ENCODE peak calls at places on chromosome 16, in ten cellular contexts. One of them, this sample, is unnamed.

GRCh38 chr16:47644661-47645060 is 183.5 kb downstream of the PHKB start:
- DNase-seq in tibial nerve: no peak
- DNase-seq in aorta: no peak
- DNase-seq in body of pancreas: no peak
- DNase-seq in lower lobe of right lung: no peak
- DNase-seq in ascending aorta: no peak
- DNase-seq in colonic mucosa: no peak
- DNase-seq in GM23338: no peak
- DNase-seq in CD4-positive, alpha-beta memory T cell: no peak
- DNase-seq in cardiac muscle cell: no peak
- DNase-seq in this sample: no peak

GRCh38 chr16:88284626-88285513 is 97.9 kb upstream of the ZNF469 start:
- DNase-seq in tibial nerve: no peak
- DNase-seq in aorta: peak
- DNase-seq in body of pancreas: no peak
- DNase-seq in lower lobe of right lung: peak
- DNase-seq in ascending aorta: no peak
- DNase-seq in colonic mucosa: no peak
- DNase-seq in GM23338: no peak
- DNase-seq in CD4-positive, alpha-beta memory T cell: no peak
- DNase-seq in cardiac muscle cell: no peak
- DNase-seq in this sample: no peak

GRCh38 chr16:29736764-29737163 is 9.0 kb downstream of the C16orf54 start:
- DNase-seq in tibial nerve: no peak
- DNase-seq in aorta: peak
- DNase-seq in body of pancreas: no peak
- DNase-seq in lower lobe of right lung: no peak
- DNase-seq in ascending aorta: no peak
- DNase-seq in colonic mucosa: peak
- DNase-seq in GM23338: no peak
- DNase-seq in CD4-positive, alpha-beta memory T cell: no peak
- DNase-seq in cardiac muscle cell: no peak
- DNase-seq in this sample: no peak

GRCh38 chr16:89357055-89357454 is 133.3 kb downstream of the ANKRD11 start:
- DNase-seq in tibial nerve: no peak
- DNase-seq in aorta: peak
- DNase-seq in body of pancreas: no peak
- DNase-seq in lower lobe of right lung: no peak
- DNase-seq in ascending aorta: no peak
- DNase-seq in colonic mucosa: no peak
- DNase-seq in GM23338: peak
- DNase-seq in CD4-positive, alpha-beta memory T cell: no peak
- DNase-seq in cardiac muscle cell: no peak
- DNase-seq in this sample: no peak

GRCh38 chr16:28259091-28259780 is 33.1 kb upstream of the SBK1 start:
- DNase-seq in tibial nerve: no peak
- DNase-seq in aorta: no peak
- DNase-seq in body of pancreas: no peak
- DNase-seq in lower lobe of right lung: no peak
- DNase-seq in ascending aorta: no peak
- DNase-seq in colonic mucosa: no peak
- DNase-seq in GM23338: no peak
- DNase-seq in CD4-positive, alpha-beta memory T cell: no peak
- DNase-seq in cardiac muscle cell: no peak
- DNase-seq in this sample: no peak

GRCh38 chr16:79862601-79863000 is 262.1 kb upstream of the MAF start:
- DNase-seq in tibial nerve: no peak
- DNase-seq in aorta: no peak
- DNase-seq in body of pancreas: no peak
- DNase-seq in lower lobe of right lung: no peak
- DNase-seq in ascending aorta: no peak
- DNase-seq in colonic mucosa: no peak
- DNase-seq in GM23338: no peak
- DNase-seq in CD4-positive, alpha-beta memory T cell: no peak
- DNase-seq in cardiac muscle cell: no peak
- DNase-seq in this sample: no peak

GRCh38 chr16:64364894-64365293 is 757.0 kb downstream of the CDH11 start:
- DNase-seq in tibial nerve: no peak
- DNase-seq in aorta: no peak
- DNase-seq in body of pancreas: no peak
- DNase-seq in lower lobe of right lung: no peak
- DNase-seq in ascending aorta: no peak
- DNase-seq in colonic mucosa: no peak
- DNase-seq in GM23338: no peak
- DNase-seq in CD4-positive, alpha-beta memory T cell: no peak
- DNase-seq in cardiac muscle cell: no peak
- DNase-seq in this sample: no peak

GRCh38 chr16:49543315-49543946 is 169.8 kb downstream of the C16orf78 start:
- DNase-seq in tibial nerve: no peak
- DNase-seq in aorta: peak
- DNase-seq in body of pancreas: no peak
- DNase-seq in lower lobe of right lung: no peak
- DNase-seq in ascending aorta: no peak
- DNase-seq in colonic mucosa: peak
- DNase-seq in GM23338: peak
- DNase-seq in CD4-positive, alpha-beta memory T cell: no peak
- DNase-seq in cardiac muscle cell: peak
- DNase-seq in this sample: no peak

GRCh38 chr16:17177242-17177967 is 293.4 kb downstream of the XYLT1 start:
- DNase-seq in tibial nerve: no peak
- DNase-seq in aorta: no peak
- DNase-seq in body of pancreas: no peak
- DNase-seq in lower lobe of right lung: no peak
- DNase-seq in ascending aorta: no peak
- DNase-seq in colonic mucosa: no peak
- DNase-seq in GM23338: no peak
- DNase-seq in CD4-positive, alpha-beta memory T cell: no peak
- DNase-seq in cardiac muscle cell: no peak
- DNase-seq in this sample: no peak

GRCh38 chr16:4298761-4299522 is 16.9 kb upstream of the GLIS2 start:
- DNase-seq in tibial nerve: no peak
- DNase-seq in aorta: peak
- DNase-seq in body of pancreas: no peak
- DNase-seq in lower lobe of right lung: peak
- DNase-seq in ascending aorta: no peak
- DNase-seq in colonic mucosa: peak
- DNase-seq in GM23338: peak
- DNase-seq in CD4-positive, alpha-beta memory T cell: no peak
- DNase-seq in cardiac muscle cell: peak
- DNase-seq in this sample: peak

GRCh38 chr16:77307764-77308561 is 108.8 kb downstream of the SYCE1L start:
- DNase-seq in tibial nerve: no peak
- DNase-seq in aorta: no peak
- DNase-seq in body of pancreas: no peak
- DNase-seq in lower lobe of right lung: no peak
- DNase-seq in ascending aorta: no peak
- DNase-seq in colonic mucosa: no peak
- DNase-seq in GM23338: no peak
- DNase-seq in CD4-positive, alpha-beta memory T cell: no peak
- DNase-seq in cardiac muscle cell: no peak
- DNase-seq in this sample: no peak

GRCh38 chr16:51759329-51759728 is 608.3 kb upstream of the SALL1 start:
- DNase-seq in tibial nerve: no peak
- DNase-seq in aorta: no peak
- DNase-seq in body of pancreas: no peak
- DNase-seq in lower lobe of right lung: no peak
- DNase-seq in ascending aorta: no peak
- DNase-seq in colonic mucosa: no peak
- DNase-seq in GM23338: no peak
- DNase-seq in CD4-positive, alpha-beta memory T cell: no peak
- DNase-seq in cardiac muscle cell: peak
- DNase-seq in this sample: no peak

DNA sequence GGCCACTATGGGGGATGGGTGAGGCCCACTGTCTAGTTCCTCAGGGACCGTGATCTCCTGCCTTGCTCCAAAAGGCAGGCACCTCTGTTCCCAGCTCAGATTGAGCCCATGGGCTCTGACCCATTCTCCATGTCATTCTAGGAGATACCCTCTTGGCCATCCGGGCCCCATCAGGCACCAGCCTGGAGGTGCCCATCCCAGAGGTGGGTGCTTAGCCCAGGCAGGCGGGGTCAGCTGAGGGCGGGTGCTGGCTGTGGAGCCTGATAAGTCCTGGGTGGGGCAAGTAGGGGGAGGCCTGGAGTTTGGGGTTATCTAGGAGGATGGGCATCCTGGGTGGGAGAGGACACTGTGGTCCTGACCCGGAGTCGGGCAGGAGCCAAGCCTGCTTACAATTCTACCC is 2.3 kb downstream of the E2F4 start:
- DNase-seq in tibial nerve: no peak
- DNase-seq in aorta: no peak
- DNase-seq in body of pancreas: no peak
- DNase-seq in lower lobe of right lung: no peak
- DNase-seq in ascending aorta: no peak
- DNase-seq in colonic mucosa: no peak
- DNase-seq in GM23338: no peak
- DNase-seq in CD4-positive, alpha-beta memory T cell: no peak
- DNase-seq in cardiac muscle cell: no peak
- DNase-seq in this sample: no peak
- H3K27ac ChIP-seq in tibial nerve: no peak
- H3K27ac ChIP-seq in aorta: no peak
- H3K27ac ChIP-seq in body of pancreas: no peak
- H3K27ac ChIP-seq in lower lobe of right lung: no peak
- H3K27ac ChIP-seq in ascending aorta: no peak
- H3K27ac ChIP-seq in colonic mucosa: no peak
- H3K27ac ChIP-seq in GM23338: no peak
- H3K27ac ChIP-seq in CD4-positive, alpha-beta memory T cell: peak
- H3K27ac ChIP-seq in cardiac muscle cell: no peak
- H3K27ac ChIP-seq in this sample: peak

GRCh38 chr16:1542533-1542932 is 9.1 kb downstream of the TMEM204 start:
- DNase-seq in tibial nerve: no peak
- DNase-seq in aorta: no peak
- DNase-seq in body of pancreas: no peak
- DNase-seq in lower lobe of right lung: no peak
- DNase-seq in ascending aorta: no peak
- DNase-seq in colonic mucosa: no peak
- DNase-seq in GM23338: no peak
- DNase-seq in CD4-positive, alpha-beta memory T cell: no peak
- DNase-seq in cardiac muscle cell: no peak
- DNase-seq in this sample: peak

GRCh38 chr16:1541293-1542165 is 8.1 kb downstream of the TMEM204 start:
- DNase-seq in tibial nerve: no peak
- DNase-seq in aorta: no peak
- DNase-seq in body of pancreas: no peak
- DNase-seq in lower lobe of right lung: no peak
- DNase-seq in ascending aorta: no peak
- DNase-seq in colonic mucosa: no peak
- DNase-seq in GM23338: no peak
- DNase-seq in CD4-positive, alpha-beta memory T cell: no peak
- DNase-seq in cardiac muscle cell: no peak
- DNase-seq in this sample: peak

GRCh38 chr16:1545044-1545736 is 11.7 kb downstream of the TMEM204 start:
- DNase-seq in tibial nerve: no peak
- DNase-seq in aorta: no peak
- DNase-seq in body of pancreas: no peak
- DNase-seq in lower lobe of right lung: no peak
- DNase-seq in ascending aorta: no peak
- DNase-seq in colonic mucosa: no peak
- DNase-seq in GM23338: no peak
- DNase-seq in CD4-positive, alpha-beta memory T cell: no peak
- DNase-seq in cardiac muscle cell: peak
- DNase-seq in this sample: peak

GRCh38 chr16:1542166-1542500 is 8.7 kb downstream of the TMEM204 start:
- DNase-seq in tibial nerve: no peak
- DNase-seq in aorta: no peak
- DNase-seq in body of pancreas: no peak
- DNase-seq in lower lobe of right lung: no peak
- DNase-seq in ascending aorta: no peak
- DNase-seq in colonic mucosa: no peak
- DNase-seq in GM23338: no peak
- DNase-seq in CD4-positive, alpha-beta memory T cell: no peak
- DNase-seq in cardiac muscle cell: no peak
- DNase-seq in this sample: no peak

GRCh38 chr16:1543085-1543896 is 9.8 kb downstream of the TMEM204 start:
- DNase-seq in tibial nerve: peak
- DNase-seq in aorta: peak
- DNase-seq in body of pancreas: no peak
- DNase-seq in lower lobe of right lung: peak
- DNase-seq in ascending aorta: peak
- DNase-seq in colonic mucosa: peak
- DNase-seq in GM23338: peak
- DNase-seq in CD4-positive, alpha-beta memory T cell: peak
- DNase-seq in cardiac muscle cell: peak
- DNase-seq in this sample: no peak
- H3K27ac ChIP-seq in tibial nerve: peak
- H3K27ac ChIP-seq in aorta: no peak
- H3K27ac ChIP-seq in body of pancreas: no peak
- H3K27ac ChIP-seq in lower lobe of right lung: peak
- H3K27ac ChIP-seq in ascending aorta: peak
- H3K27ac ChIP-seq in colonic mucosa: peak
- H3K27ac ChIP-seq in GM23338: no peak
- H3K27ac ChIP-seq in CD4-positive, alpha-beta memory T cell: peak
- H3K27ac ChIP-seq in cardiac muscle cell: peak
- H3K27ac ChIP-seq in this sample: peak

DNA sequence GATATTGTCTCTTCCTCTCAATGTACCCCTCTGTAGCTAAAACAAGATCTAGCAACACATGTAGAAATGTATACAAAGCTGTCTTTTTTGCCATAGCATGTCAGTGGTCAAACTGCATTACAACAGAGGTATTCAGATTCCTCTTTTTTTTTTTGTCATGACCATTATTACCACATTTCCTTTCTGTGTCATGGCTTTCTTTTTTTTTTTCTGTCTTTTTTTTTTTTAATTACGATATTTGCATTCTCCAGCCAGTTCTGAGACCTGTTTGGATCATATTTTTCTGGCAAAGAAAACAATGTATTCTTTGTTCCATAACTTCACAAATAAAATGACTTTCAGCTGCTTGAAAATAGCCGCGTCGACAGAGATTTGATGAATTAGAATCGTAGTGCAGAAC is 27.4 kb upstream of the CAPNS2 start:
- DNase-seq in tibial nerve: no peak
- DNase-seq in aorta: no peak
- DNase-seq in body of pancreas: no peak
- DNase-seq in lower lobe of right lung: no peak
- DNase-seq in ascending aorta: no peak
- DNase-seq in colonic mucosa: no peak
- DNase-seq in GM23338: no peak
- DNase-seq in CD4-positive, alpha-beta memory T cell: no peak
- DNase-seq in cardiac muscle cell: no peak
- DNase-seq in this sample: no peak
- H3K27ac ChIP-seq in tibial nerve: peak
- H3K27ac ChIP-seq in aorta: no peak
- H3K27ac ChIP-seq in body of pancreas: no peak
- H3K27ac ChIP-seq in lower lobe of right lung: no peak
- H3K27ac ChIP-seq in ascending aorta: no peak
- H3K27ac ChIP-seq in colonic mucosa: no peak
- H3K27ac ChIP-seq in GM23338: no peak
- H3K27ac ChIP-seq in CD4-positive, alpha-beta memory T cell: no peak
- H3K27ac ChIP-seq in cardiac muscle cell: no peak
- H3K27ac ChIP-seq in this sample: no peak

DNA sequence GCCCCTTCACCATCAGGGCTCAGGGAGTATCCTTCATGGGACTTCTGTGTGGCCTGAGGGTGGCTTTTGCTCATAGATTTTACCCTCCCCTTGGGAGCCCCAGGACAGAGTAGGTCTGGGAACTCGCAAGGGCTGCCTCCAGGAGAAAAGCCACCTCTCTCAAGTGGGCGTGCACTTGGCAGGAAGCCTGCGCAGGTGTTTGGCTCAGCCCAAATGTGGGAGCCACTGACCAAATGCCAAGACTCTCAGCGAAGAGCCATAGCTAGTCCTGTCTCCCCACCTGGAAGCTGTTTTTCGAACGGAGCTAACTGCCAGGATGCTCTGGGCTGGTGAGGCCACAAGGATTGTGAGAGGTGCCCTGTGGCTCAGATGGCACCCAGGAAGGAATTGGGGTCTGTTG is 2.0 kb upstream of the HSD17B2 start:
- DNase-seq in tibial nerve: no peak
- DNase-seq in aorta: no peak
- DNase-seq in body of pancreas: no peak
- DNase-seq in lower lobe of right lung: peak
- DNase-seq in ascending aorta: no peak
- DNase-seq in colonic mucosa: peak
- DNase-seq in GM23338: no peak
- DNase-seq in CD4-positive, alpha-beta memory T cell: no peak
- DNase-seq in cardiac muscle cell: no peak
- DNase-seq in this sample: no peak
- H3K27ac ChIP-seq in tibial nerve: no peak
- H3K27ac ChIP-seq in aorta: no peak
- H3K27ac ChIP-seq in body of pancreas: no peak
- H3K27ac ChIP-seq in lower lobe of right lung: no peak
- H3K27ac ChIP-seq in ascending aorta: no peak
- H3K27ac ChIP-seq in colonic mucosa: peak
- H3K27ac ChIP-seq in GM23338: no peak
- H3K27ac ChIP-seq in CD4-positive, alpha-beta memory T cell: no peak
- H3K27ac ChIP-seq in cardiac muscle cell: no peak
- H3K27ac ChIP-seq in this sample: no peak

This sample was measured in RWPE2.